ENCODE peak calls at places on chromosomes 11 and 22, in eight cellular contexts. W, A, O, K, V, Z, L and I are unnamed samples.

GRCh38 chr11:126467471-126467870 is 112.0 kb downstream of the ST3GAL4 start:
- DNase-seq in W (no peak), A (no peak), O (no peak), K (no peak), V (no peak), Z (no peak), L (no peak), I (no peak)

GRCh38 chr11:112658521-112658920 is 302.7 kb upstream of the NCAM1 start:
- DNase-seq in W (no peak), A (no peak), O (no peak), K (peak; percentile 36), V (no peak), Z (no peak), L (no peak), I (no peak)

GRCh38 chr22:48224332-48224731 is 1461.9 kb downstream of the TBC1D22A start:
- DNase-seq in W (no peak), A (no peak), O (no peak), K (no peak), V (no peak), Z (no peak), L (no peak), I (no peak)

GRCh38 chr11:78022397-78023396 is at the start of gene KCTD14:
- DNase-seq in W (peak; percentile 67), A (no peak), O (no peak), K (peak; percentile 37), V (no peak), Z (no peak), L (peak; percentile 34), I (peak; percentile 55)

GRCh38 chr22:24763872-24764485 is 10.5 kb downstream of the PIWIL3 start:
- DNase-seq in W (no peak), A (no peak), O (no peak), K (no peak), V (no peak), Z (no peak), L (no peak), I (no peak)

GRCh38 chr11:3781423-3781822 is 15.9 kb downstream of the NUP98 start:
- DNase-seq in W (no peak), A (no peak), O (peak; percentile 36), K (peak; percentile 61), V (peak; percentile 50), Z (no peak), L (peak; percentile 70), I (no peak)

GRCh38 chr22:19717691-19718254 is 3.5 kb downstream of the SEPTIN5 start:
- DNase-seq in W (peak; percentile 79), A (no peak), O (peak; percentile 21), K (peak; percentile 55), V (peak; percentile 68), Z (peak; percentile 57), L (peak; percentile 84), I (peak; percentile 81)

GRCh38 chr11:17221968-17222367 is 14.2 kb upstream of the PIK3C2A start:
- DNase-seq in W (no peak), A (no peak), O (peak; percentile 82), K (peak; percentile 47), V (peak; percentile 3), Z (no peak), L (peak; percentile 71), I (no peak)

GRCh38 chr22:19963863-19964642 is 22.4 kb upstream of the TXNRD2 start:
- DNase-seq in W (no peak), A (no peak), O (no peak), K (no peak), V (no peak), Z (no peak), L (no peak), I (no peak)

DNA sequence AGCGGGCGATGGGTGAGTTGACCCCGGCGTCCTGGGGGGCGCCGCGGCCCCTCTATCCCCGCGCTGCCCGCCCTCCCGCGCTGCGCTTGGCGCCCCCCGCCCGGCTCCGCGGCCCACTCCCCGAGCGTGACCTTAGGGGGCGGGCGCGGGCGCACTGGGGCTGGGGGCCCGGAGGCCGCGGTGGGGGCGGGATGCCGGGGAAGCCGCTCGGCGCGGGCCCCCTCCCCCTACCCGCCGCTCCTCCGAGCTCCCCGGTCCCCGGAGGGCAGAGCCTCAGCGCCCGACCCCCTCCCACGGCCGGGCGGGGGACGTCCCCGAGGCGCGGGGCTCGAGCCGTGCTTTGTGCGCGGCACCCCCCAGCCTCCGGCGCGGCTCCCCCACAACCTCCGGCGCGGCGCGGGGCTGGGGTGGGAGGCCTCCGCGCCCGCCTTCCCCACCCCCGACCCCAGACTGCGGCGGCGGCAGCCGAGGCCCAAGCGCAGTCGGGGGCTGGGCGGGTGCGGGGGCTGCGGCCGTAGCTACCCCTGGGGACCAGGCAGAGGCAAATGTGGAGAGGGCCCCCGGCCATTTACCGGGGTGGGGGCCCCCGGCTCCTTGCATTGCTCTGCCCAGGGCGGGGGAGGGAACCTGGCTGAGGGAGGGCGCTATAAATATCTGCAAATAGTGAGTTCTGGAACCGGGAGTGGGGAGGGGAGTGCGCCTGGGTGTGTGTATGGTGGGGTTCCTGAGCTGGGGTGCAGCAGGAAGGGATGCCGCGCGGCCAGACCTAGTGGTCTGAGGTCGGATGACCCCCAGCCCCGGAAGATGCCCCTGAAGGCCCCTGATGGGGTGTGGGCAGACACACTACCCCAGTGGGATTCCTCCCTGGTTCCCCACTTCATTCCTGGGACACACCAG is 982 bp downstream of the MGAT3 start:
- DNase-seq in W (peak; percentile 60), A (no peak), O (no peak), K (no peak), V (no peak), Z (no peak), L (no peak), I (no peak)
- TF ChIP-seq EZH2 in W (no peak), A (no peak), O (peak; percentile 99), K (peak; percentile 85), V (no peak), Z (no peak), L (peak; percentile 86), I (peak; percentile 21)

DNA sequence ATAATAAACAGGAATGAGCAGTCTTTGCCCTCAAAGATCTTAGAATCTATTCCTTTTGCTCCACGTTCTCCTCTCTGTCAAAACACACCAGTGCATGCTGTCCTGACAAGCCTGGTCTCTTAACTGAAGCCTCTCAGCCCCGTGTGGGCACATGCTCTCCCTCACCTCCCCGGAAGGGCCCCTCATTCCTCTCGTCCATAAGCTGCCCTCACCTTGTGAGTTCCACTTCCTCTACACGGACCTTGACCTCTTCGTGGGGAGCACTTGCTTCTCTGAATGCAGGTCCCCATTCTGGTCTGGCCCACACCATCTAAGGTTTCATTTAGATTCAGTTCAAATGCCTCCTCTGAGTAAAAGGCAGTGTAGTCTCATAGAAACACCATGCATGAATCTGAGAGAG is 412.3 kb upstream of the SYN3 start:
- DNase-seq in W (no peak), A (peak; percentile 52), O (no peak), K (no peak), V (no peak), Z (no peak), L (no peak), I (no peak)
- H3K4me1 ChIP-seq in W (peaks cover 10% of the 10 kb centered on the region), A (peaks cover 42% of the 10 kb centered on the region), O (no peaks in the 10 kb centered on the region), K (no peaks in the 10 kb centered on the region), V (no peaks in the 10 kb centered on the region), Z (no peaks in the 10 kb centered on the region), L (peaks cover 3% of the 10 kb centered on the region), I (no peaks in the 10 kb centered on the region)

GRCh38 chr22:47198801-47199251 is 436.4 kb downstream of the TBC1D22A start:
- DNase-seq in W (no peak), A (no peak), O (no peak), K (no peak), V (no peak), Z (no peak), L (no peak), I (no peak)

GRCh38 chr22:47200273-47201051 is 438.0 kb downstream of the TBC1D22A start:
- DNase-seq in W (no peak), A (no peak), O (no peak), K (no peak), V (no peak), Z (peak; percentile 66), L (peak; percentile 14), I (no peak)

GRCh38 chr22:47199261-47199948 is 437.0 kb downstream of the TBC1D22A start:
- DNase-seq in W (no peak), A (no peak), O (no peak), K (no peak), V (no peak), Z (no peak), L (no peak), I (no peak)

GRCh38 chr22:47201186-47201995 is 438.9 kb downstream of the TBC1D22A start:
- DNase-seq in W (no peak), A (no peak), O (no peak), K (no peak), V (no peak), Z (no peak), L (no peak), I (no peak)

GRCh38 chr22:47199949-47200272 is 437.5 kb downstream of the TBC1D22A start:
- DNase-seq in W (no peak), A (no peak), O (no peak), K (no peak), V (no peak), Z (no peak), L (no peak), I (no peak)
- H3K9me3 ChIP-seq in W (no peaks in the 10 kb centered on the region), A (no peaks in the 10 kb centered on the region), O (no peaks in the 10 kb centered on the region), K (peaks cover 15% of the 10 kb centered on the region), V (no peaks in the 10 kb centered on the region), Z (no peaks in the 10 kb centered on the region), L (no peaks in the 10 kb centered on the region), I (no peaks in the 10 kb centered on the region)

GRCh38 chr22:46935506-46936377 is 173.3 kb downstream of the TBC1D22A start:
- DNase-seq in W (no peak), A (no peak), O (no peak), K (no peak), V (peak; percentile 2), Z (no peak), L (peak; percentile 5), I (peak; percentile 74)

GRCh38 chr22:46934746-46935491 is 172.5 kb downstream of the TBC1D22A start:
- DNase-seq in W (no peak), A (peak; percentile 17), O (peak; percentile 97), K (peak; percentile 94), V (peak; percentile 85), Z (peak; percentile 90), L (peak; percentile 95), I (peak; percentile 87)

GRCh38 chr22:46937185-46937584 is 174.7 kb downstream of the TBC1D22A start:
- DNase-seq in W (no peak), A (no peak), O (no peak), K (no peak), V (no peak), Z (no peak), L (no peak), I (no peak)

GRCh38 chr22:46936378-46936916 is 174.0 kb downstream of the TBC1D22A start:
- DNase-seq in W (no peak), A (no peak), O (peak; percentile 46), K (no peak), V (no peak), Z (peak; percentile 14), L (peak; percentile 26), I (no peak)

GRCh38 chr22:46937939-46938338 is 175.5 kb downstream of the TBC1D22A start:
- DNase-seq in W (no peak), A (no peak), O (no peak), K (no peak), V (no peak), Z (no peak), L (no peak), I (no peak)
- TF ChIP-seq EZH2 in W (no peak), A (no peak), O (no peak), K (no peak), V (no peak), Z (no peak), L (no peak), I (no peak)